ENCODE peak calls at places on chromosomes 4 and X, in four cellular contexts. R is nephron progenitor cell; H is activated CD4-positive, alpha-beta memory T cell treated with anti-CD3 and anti-CD28 coated beads, Interleukin-2, amount 10 ng/mL, durations not matched to agents 7 days and 5 days; V is NCI-H146. J is an unnamed sample.

GRCh38 chrX:106921637-106922036 is 1.4 kb downstream of the CLDN2 start:
- DNase-seq in R (no peak), H (no peak), V (no peak), J (no peak)

GRCh38 chrX:15497865-15498264 is 2.7 kb upstream of the BMX start:
- DNase-seq in H (peak), R (peak), V (peak), J (peak)

GRCh38 chr4:122890142-122890769 is 32.1 kb downstream of the NUDT6 start:
- DNase-seq in R (no peak), H (no peak), V (no peak), J (no peak)

GRCh38 chrX:108699368-108699767 is 37.0 kb downstream of the IRS4 start:
- DNase-seq in R (no peak), H (no peak), V (peak), J (peak)

GRCh38 chr4:12421364-12421763 is 992.7 kb upstream of the HS3ST1 start:
- DNase-seq in R (no peak), H (no peak), V (no peak), J (no peak)

GRCh38 chrX:147897117-147897516 is 14.6 kb upstream of the FMR1 start:
- DNase-seq in H (no peak), R (no peak), V (no peak), J (no peak)

GRCh38 chrX:155112171-155112570 is 40.9 kb downstream of the BRCC3 start:
- DNase-seq in H (no peak), R (no peak), V (no peak), J (no peak)

GRCh38 chr4:188107931-188108843 is 1.2 kb downstream of the TRIML2 start:
- DNase-seq in H (no peak), R (no peak), V (no peak), J (no peak)

GRCh38 chr4:166282081-166282770 is 409.2 kb downstream of the TLL1 start:
- DNase-seq in H (no peak), V (no peak), R (no peak), J (no peak)